ENCODE peak calls at places on chromosomes 4 and X, in six cellular contexts. P is stimulated activated CD4-positive, alpha-beta T cell treated with anti-CD3 and anti-CD28 coated beads, Interleukin-12 subunit alpha, Interleukin-12 subunit beta, amount 100 ng/mL, for 4 hours; A is RKO; E is activated CD4-positive, CD25-positive, alpha-beta regulatory T cell treated with anti-CD3 and anti-CD28 coated beads, Interleukin-2, amount 50 U/mL, for 72 hours; F is colonic mucosa; B is GM04504. G is an unnamed sample.
A peak's percentile ranks its signal among the peaks of the same experiment; 100 is the strongest.

GRCh38 chr4:73872331-73873108 is 3.3 kb downstream of the CXCL1 start:
- DNase-seq in F (no peak), P (no peak), E (no peak), B (no peak), A (no peak), G (no peak)

GRCh38 chr4:125268065-125268755 is 46.5 kb upstream of the FAT4 start:
- DNase-seq in E (no peak), B (no peak), P (no peak), F (no peak), A (no peak), G (no peak)

GRCh38 chr4:16157609-16158503 is 68.4 kb downstream of the TAPT1 start:
- DNase-seq in F (peak; percentile 34), E (no peak), B (no peak), P (no peak), A (no peak), G (no peak)

GRCh38 chrX:12488220-12488619 is 303.0 kb upstream of the PRPS2 start:
- DNase-seq in A (no peak), B (no peak), P (no peak), E (no peak), F (no peak), G (no peak)

GRCh38 chr4:34723606-34724005 is 1520.7 kb downstream of the ARAP2 start:
- DNase-seq in A (no peak), P (no peak), E (no peak), F (no peak), B (no peak), G (no peak)

GRCh38 chr4:26020083-26020668 is 106.2 kb downstream of the SMIM20 start:
- DNase-seq in F (no peak), A (peak; percentile 47), E (no peak), B (no peak), P (no peak), G (no peak)

GRCh38 chr4:14100349-14100748 is 472.8 kb upstream of the BOD1L1 start:
- DNase-seq in E (no peak), B (no peak), F (no peak), A (no peak), P (no peak), G (no peak)

GRCh38 chr4:73944061-73944875 is 37.6 kb downstream of the PF4 start:
- DNase-seq in E (no peak), P (no peak), A (no peak), F (peak; percentile 57), B (no peak), G (no peak)

G was measured in OCI-LY7.